ENCODE peak calls at places on chromosome 13, in seven cellular contexts. K is SK-N-SH, U is GM23248, L is HCT116, M is hepatocyte, R is neural progenitor cell, V is MM.1S. C is an unnamed sample.

GRCh38 chr13:27806744-27807387 is 14.6 kb downstream of the GSX1 start:
- DNase-seq in K (no peak), U (no peak), L (no peak), M (no peak), R (no peak), V (no peak), C (no peak)

GRCh38 chr13:18943273-18943672 is 238.4 kb downstream of the TUBA3C start:
- DNase-seq in K (no peak), U (no peak), L (no peak), M (no peak), R (no peak), V (no peak), C (no peak)

GRCh38 chr13:30191491-30192100 is 115.8 kb downstream of the KATNAL1 start:
- DNase-seq in K (no peak), U (peak; percentile 51), L (no peak), M (peak; percentile 24), R (no peak), V (no peak), C (no peak)

GRCh38 chr13:36297600-36298338 is at the start of gene CCDC169:
- DNase-seq in K (peak; percentile 73), U (peak; percentile 83), L (no peak), M (peak; percentile 81), R (peak; percentile 84), V (peak; percentile 60), C (no peak)

GRCh38 chr13:100668408-100668807 is 6.2 kb downstream of the TMTC4 start:
- DNase-seq in K (no peak), U (peak; percentile 3), L (no peak), M (no peak), R (no peak), V (no peak), C (no peak)

GRCh38 chr13:61253105-61253877 is 162.4 kb downstream of the PCDH20 start:
- DNase-seq in K (no peak), U (no peak), L (no peak), M (no peak), R (no peak), V (no peak), C (no peak)

GRCh38 chr13:29564828-29565227 is 30.7 kb downstream of the SLC7A1 start:
- DNase-seq in K (no peak), U (no peak), L (no peak), M (no peak), R (no peak), V (no peak), C (no peak)

GRCh38 chr13:111265006-111265700 is 55.3 kb upstream of the TEX29 start:
- DNase-seq in K (no peak), U (no peak), L (no peak), M (no peak), R (no peak), V (no peak), C (no peak)

GRCh38 chr13:76803831-76804230 is 82.4 kb downstream of the KCTD12 start:
- DNase-seq in K (no peak), U (no peak), L (no peak), M (no peak), R (no peak), V (no peak), C (no peak)
- TF ChIP-seq EZH2phosphoT487 in K (no peak), U (no peak), L (no peak), M (no peak), R (no peak), V (no peak), C (no peak)

GRCh38 chr13:112444416-112445399 is 68.6 kb downstream of the SPACA7 start:
- DNase-seq in K (no peak), U (no peak), L (no peak), M (no peak), R (no peak), V (no peak), C (no peak)
- TF ChIP-seq EZH2phosphoT487 in K (no peak), U (no peak), L (no peak), M (no peak), R (no peak), V (no peak), C (no peak)

GRCh38 chr13:38213307-38213706 is 136.3 kb upstream of the UFM1 start:
- DNase-seq in K (no peak), U (peak; percentile 75), L (no peak), M (no peak), R (no peak), V (no peak), C (no peak)
- TF ChIP-seq EZH2phosphoT487 in K (no peak), U (no peak), L (no peak), M (no peak), R (no peak), V (no peak), C (no peak)

DNA sequence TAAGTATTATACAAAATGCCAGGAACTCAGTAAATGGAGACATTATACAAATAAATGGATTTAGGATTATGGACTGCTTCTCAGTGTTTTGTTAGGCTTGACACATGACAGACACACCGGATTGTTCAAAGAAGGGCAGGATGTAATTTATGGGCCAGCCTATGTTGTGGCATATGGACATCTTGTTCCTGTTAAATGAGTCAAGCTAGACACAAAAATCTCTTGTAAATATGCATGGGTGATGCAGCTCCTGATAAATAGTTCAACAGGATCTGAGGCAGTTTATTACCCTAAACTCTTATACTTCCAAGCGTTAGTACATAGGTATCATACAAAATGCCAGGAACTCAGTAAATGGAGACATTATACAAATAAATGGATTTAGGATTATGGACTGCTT is 502.3 kb downstream of the TBC1D4 start:
- DNase-seq in K (peak; percentile 11), U (no peak), L (no peak), M (no peak), R (no peak), V (no peak), C (no peak)
- TF ChIP-seq EZH2phosphoT487 in K (no peak), U (no peak), L (no peak), M (no peak), R (no peak), V (no peak), C (no peak)